ENCODE peak calls at places on chromosomes 11 and 22, in ten cellular contexts. One of them, this sample, is unnamed.

GRCh38 chr11:2534957-2535672 is 90.3 kb downstream of the KCNQ1 start:
- DNase-seq in left ventricle myocardium inferior: peak
- DNase-seq in IMR-90: no peak
- DNase-seq in esophagus squamous epithelium: no peak
- DNase-seq in OCI-LY7: no peak
- DNase-seq in epithelial cell of esophagus: no peak
- DNase-seq in mammary epithelial cell: no peak
- DNase-seq in fibroblast of pulmonary artery: no peak
- DNase-seq in stomach: no peak
- DNase-seq in heart left ventricle: no peak
- DNase-seq in this sample: no peak

GRCh38 chr22:17706451-17706900 is 67.8 kb downstream of the BID start:
- DNase-seq in left ventricle myocardium inferior: no peak
- DNase-seq in IMR-90: peak
- DNase-seq in esophagus squamous epithelium: no peak
- DNase-seq in OCI-LY7: peak
- DNase-seq in epithelial cell of esophagus: peak
- DNase-seq in mammary epithelial cell: peak
- DNase-seq in fibroblast of pulmonary artery: peak
- DNase-seq in stomach: peak
- DNase-seq in heart left ventricle: peak
- DNase-seq in this sample: peak

GRCh38 chr11:7448126-7448525 is 37.2 kb upstream of the OLFML1 start:
- DNase-seq in left ventricle myocardium inferior: no peak
- DNase-seq in IMR-90: no peak
- DNase-seq in esophagus squamous epithelium: no peak
- DNase-seq in OCI-LY7: no peak
- DNase-seq in epithelial cell of esophagus: no peak
- DNase-seq in mammary epithelial cell: no peak
- DNase-seq in fibroblast of pulmonary artery: no peak
- DNase-seq in stomach: no peak
- DNase-seq in heart left ventricle: no peak
- DNase-seq in this sample: no peak

GRCh38 chr11:2741006-2741376 is 41.2 kb upstream of the KCNQ1OT1 start:
- DNase-seq in left ventricle myocardium inferior: peak
- DNase-seq in IMR-90: no peak
- DNase-seq in esophagus squamous epithelium: no peak
- DNase-seq in OCI-LY7: no peak
- DNase-seq in epithelial cell of esophagus: no peak
- DNase-seq in mammary epithelial cell: no peak
- DNase-seq in fibroblast of pulmonary artery: no peak
- DNase-seq in stomach: no peak
- DNase-seq in heart left ventricle: no peak
- DNase-seq in this sample: no peak

GRCh38 chr11:18633256-18634139 is 644 bp downstream of the SPTY2D1 start:
- DNase-seq in left ventricle myocardium inferior: no peak
- DNase-seq in IMR-90: peak
- DNase-seq in esophagus squamous epithelium: no peak
- DNase-seq in OCI-LY7: peak
- DNase-seq in epithelial cell of esophagus: no peak
- DNase-seq in mammary epithelial cell: peak
- DNase-seq in fibroblast of pulmonary artery: peak
- DNase-seq in stomach: no peak
- DNase-seq in heart left ventricle: no peak
- DNase-seq in this sample: peak

GRCh38 chr11:108368134-108368533 is 99.2 kb downstream of the C11orf65 start:
- DNase-seq in left ventricle myocardium inferior: no peak
- DNase-seq in IMR-90: peak
- DNase-seq in esophagus squamous epithelium: no peak
- DNase-seq in OCI-LY7: no peak
- DNase-seq in epithelial cell of esophagus: peak
- DNase-seq in mammary epithelial cell: peak
- DNase-seq in fibroblast of pulmonary artery: peak
- DNase-seq in stomach: no peak
- DNase-seq in heart left ventricle: no peak
- DNase-seq in this sample: no peak

GRCh38 chr11:117822031-117822521 is 2.5 kb downstream of the FXYD2 start:
- DNase-seq in left ventricle myocardium inferior: no peak
- DNase-seq in IMR-90: no peak
- DNase-seq in esophagus squamous epithelium: no peak
- DNase-seq in OCI-LY7: peak
- DNase-seq in epithelial cell of esophagus: peak
- DNase-seq in mammary epithelial cell: no peak
- DNase-seq in fibroblast of pulmonary artery: peak
- DNase-seq in stomach: peak
- DNase-seq in heart left ventricle: no peak
- DNase-seq in this sample: no peak

GRCh38 chr11:122253541-122254317 is 137.7 kb upstream of the BLID start:
- DNase-seq in left ventricle myocardium inferior: no peak
- DNase-seq in IMR-90: peak
- DNase-seq in esophagus squamous epithelium: no peak
- DNase-seq in OCI-LY7: no peak
- DNase-seq in epithelial cell of esophagus: peak
- DNase-seq in mammary epithelial cell: no peak
- DNase-seq in fibroblast of pulmonary artery: peak
- DNase-seq in stomach: no peak
- DNase-seq in heart left ventricle: no peak
- DNase-seq in this sample: no peak

GRCh38 chr11:9315078-9315688 is 790 bp upstream of the TMEM41B start:
- DNase-seq in left ventricle myocardium inferior: no peak
- DNase-seq in IMR-90: peak
- DNase-seq in esophagus squamous epithelium: no peak
- DNase-seq in OCI-LY7: no peak
- DNase-seq in epithelial cell of esophagus: peak
- DNase-seq in mammary epithelial cell: no peak
- DNase-seq in fibroblast of pulmonary artery: no peak
- DNase-seq in stomach: no peak
- DNase-seq in heart left ventricle: no peak
- DNase-seq in this sample: no peak

GRCh38 chr11:92295175-92296137 is 70.8 kb downstream of the FAT3 start:
- DNase-seq in left ventricle myocardium inferior: no peak
- DNase-seq in IMR-90: peak
- DNase-seq in esophagus squamous epithelium: no peak
- DNase-seq in OCI-LY7: no peak
- DNase-seq in epithelial cell of esophagus: peak
- DNase-seq in mammary epithelial cell: no peak
- DNase-seq in fibroblast of pulmonary artery: peak
- DNase-seq in stomach: peak
- DNase-seq in heart left ventricle: no peak
- DNase-seq in this sample: no peak

GRCh38 chr11:46334211-46334610 is 13.1 kb upstream of the DGKZ start:
- DNase-seq in left ventricle myocardium inferior: no peak
- DNase-seq in IMR-90: no peak
- DNase-seq in esophagus squamous epithelium: no peak
- DNase-seq in OCI-LY7: no peak
- DNase-seq in epithelial cell of esophagus: no peak
- DNase-seq in mammary epithelial cell: no peak
- DNase-seq in fibroblast of pulmonary artery: no peak
- DNase-seq in stomach: no peak
- DNase-seq in heart left ventricle: no peak
- DNase-seq in this sample: no peak

GRCh38 chr11:46331653-46331984 is 15.6 kb upstream of the DGKZ start:
- DNase-seq in left ventricle myocardium inferior: no peak
- DNase-seq in IMR-90: no peak
- DNase-seq in esophagus squamous epithelium: no peak
- DNase-seq in OCI-LY7: no peak
- DNase-seq in epithelial cell of esophagus: no peak
- DNase-seq in mammary epithelial cell: no peak
- DNase-seq in fibroblast of pulmonary artery: no peak
- DNase-seq in stomach: no peak
- DNase-seq in heart left ventricle: no peak
- DNase-seq in this sample: no peak

GRCh38 chr11:46332568-46333128 is 14.6 kb upstream of the DGKZ start:
- DNase-seq in left ventricle myocardium inferior: no peak
- DNase-seq in IMR-90: no peak
- DNase-seq in esophagus squamous epithelium: no peak
- DNase-seq in OCI-LY7: no peak
- DNase-seq in epithelial cell of esophagus: no peak
- DNase-seq in mammary epithelial cell: no peak
- DNase-seq in fibroblast of pulmonary artery: no peak
- DNase-seq in stomach: no peak
- DNase-seq in heart left ventricle: no peak
- DNase-seq in this sample: no peak

GRCh38 chr11:46332093-46332567 is 15.1 kb upstream of the DGKZ start:
- DNase-seq in left ventricle myocardium inferior: no peak
- DNase-seq in IMR-90: no peak
- DNase-seq in esophagus squamous epithelium: no peak
- DNase-seq in OCI-LY7: no peak
- DNase-seq in epithelial cell of esophagus: no peak
- DNase-seq in mammary epithelial cell: no peak
- DNase-seq in fibroblast of pulmonary artery: no peak
- DNase-seq in stomach: no peak
- DNase-seq in heart left ventricle: no peak
- DNase-seq in this sample: no peak

DNA sequence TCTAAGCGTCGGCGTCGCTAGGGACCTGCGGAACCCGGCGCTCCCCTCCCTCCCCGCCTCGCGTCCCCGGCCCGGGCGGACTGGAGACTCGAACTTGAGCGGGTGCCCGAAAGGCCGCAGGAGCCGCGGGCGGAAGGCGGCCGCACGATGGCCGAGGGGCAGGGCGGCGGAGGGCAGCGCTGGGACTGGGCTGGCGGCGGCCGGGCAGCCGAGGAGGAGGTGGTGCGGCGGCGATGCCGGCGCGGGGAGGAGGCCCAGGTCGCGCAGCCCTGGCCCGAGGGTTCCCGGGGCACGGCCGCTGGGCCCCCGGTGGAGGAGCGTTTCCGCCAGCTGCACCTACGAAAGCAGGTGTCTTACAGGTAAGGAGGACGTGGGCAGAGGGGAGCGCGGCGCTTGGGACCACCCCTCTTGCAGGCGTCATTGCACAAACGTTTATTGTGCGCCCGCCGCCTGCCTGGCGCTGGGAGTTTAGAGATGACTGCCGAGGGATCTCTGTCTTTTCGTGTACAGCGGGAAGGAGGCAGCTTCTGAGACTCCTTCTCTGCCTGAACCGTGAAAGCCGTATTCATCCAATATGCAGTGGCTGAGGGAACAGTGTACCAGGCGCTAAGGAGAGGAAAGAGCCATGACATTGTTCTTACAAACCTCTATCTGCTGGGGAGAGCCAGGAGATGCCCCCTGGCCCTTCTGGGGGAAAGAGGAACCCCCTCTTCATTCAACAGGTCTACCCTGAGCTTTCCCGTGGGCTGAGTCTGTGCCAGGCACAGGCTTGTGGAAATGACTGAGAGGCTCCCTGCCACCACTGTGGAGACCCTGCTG is 13.9 kb upstream of the DGKZ start:
- DNase-seq in left ventricle myocardium inferior: no peak
- DNase-seq in IMR-90: no peak
- DNase-seq in esophagus squamous epithelium: no peak
- DNase-seq in OCI-LY7: no peak
- DNase-seq in epithelial cell of esophagus: no peak
- DNase-seq in mammary epithelial cell: no peak
- DNase-seq in fibroblast of pulmonary artery: no peak
- DNase-seq in stomach: no peak
- DNase-seq in heart left ventricle: no peak
- DNase-seq in this sample: no peak
- H3K4me3 ChIP-seq in left ventricle myocardium inferior: peak
- H3K4me3 ChIP-seq in IMR-90: peak
- H3K4me3 ChIP-seq in esophagus squamous epithelium: peak
- H3K4me3 ChIP-seq in OCI-LY7: no peak
- H3K4me3 ChIP-seq in epithelial cell of esophagus: no peak
- H3K4me3 ChIP-seq in mammary epithelial cell: peak
- H3K4me3 ChIP-seq in fibroblast of pulmonary artery: no peak
- H3K4me3 ChIP-seq in stomach: peak
- H3K4me3 ChIP-seq in heart left ventricle: peak
- H3K4me3 ChIP-seq in this sample: peak

GRCh38 chr11:64165482-64165841 is 451 bp downstream of the MACROD1 start:
- DNase-seq in left ventricle myocardium inferior: no peak
- DNase-seq in IMR-90: no peak
- DNase-seq in esophagus squamous epithelium: no peak
- DNase-seq in OCI-LY7: peak
- DNase-seq in epithelial cell of esophagus: peak
- DNase-seq in mammary epithelial cell: no peak
- DNase-seq in fibroblast of pulmonary artery: no peak
- DNase-seq in stomach: no peak
- DNase-seq in heart left ventricle: peak
- DNase-seq in this sample: no peak
- TF ChIP-seq CTCF in left ventricle myocardium inferior: no peak
- TF ChIP-seq CTCF in IMR-90: peak
- TF ChIP-seq CTCF in esophagus squamous epithelium: no peak
- TF ChIP-seq CTCF in OCI-LY7: no peak
- TF ChIP-seq CTCF in epithelial cell of esophagus: no peak
- TF ChIP-seq CTCF in mammary epithelial cell: no peak
- TF ChIP-seq CTCF in fibroblast of pulmonary artery: no peak
- TF ChIP-seq CTCF in stomach: no peak
- TF ChIP-seq CTCF in heart left ventricle: no peak
- TF ChIP-seq CTCF in this sample: no peak

DNA sequence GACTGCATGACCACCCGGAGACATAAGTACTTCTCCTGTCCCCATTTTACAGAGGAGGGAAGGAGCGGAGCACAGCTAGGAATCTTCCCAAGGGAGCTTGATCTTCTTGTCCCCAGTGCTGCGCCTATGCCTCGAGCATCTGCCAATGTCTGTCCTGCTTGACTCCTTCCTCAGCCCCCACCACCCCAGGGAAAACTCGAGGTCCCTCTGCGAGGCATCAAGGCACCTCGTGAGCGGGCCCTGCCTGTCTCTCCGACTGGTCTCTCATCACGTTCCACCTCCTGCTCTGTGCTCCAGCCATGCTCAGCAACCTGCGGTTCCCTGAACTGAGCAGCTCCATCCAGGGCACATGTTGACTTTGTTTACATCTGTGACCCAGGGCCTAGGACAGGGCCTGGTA is 2.5 kb downstream of the NCF4 start:
- DNase-seq in left ventricle myocardium inferior: no peak
- DNase-seq in IMR-90: no peak
- DNase-seq in esophagus squamous epithelium: no peak
- DNase-seq in OCI-LY7: no peak
- DNase-seq in epithelial cell of esophagus: no peak
- DNase-seq in mammary epithelial cell: no peak
- DNase-seq in fibroblast of pulmonary artery: no peak
- DNase-seq in stomach: no peak
- DNase-seq in heart left ventricle: no peak
- DNase-seq in this sample: no peak
- H3K4me3 ChIP-seq in left ventricle myocardium inferior: no peak
- H3K4me3 ChIP-seq in IMR-90: no peak
- H3K4me3 ChIP-seq in esophagus squamous epithelium: peak
- H3K4me3 ChIP-seq in OCI-LY7: peak
- H3K4me3 ChIP-seq in epithelial cell of esophagus: no peak
- H3K4me3 ChIP-seq in mammary epithelial cell: no peak
- H3K4me3 ChIP-seq in fibroblast of pulmonary artery: no peak
- H3K4me3 ChIP-seq in stomach: no peak
- H3K4me3 ChIP-seq in heart left ventricle: no peak
- H3K4me3 ChIP-seq in this sample: peak

DNA sequence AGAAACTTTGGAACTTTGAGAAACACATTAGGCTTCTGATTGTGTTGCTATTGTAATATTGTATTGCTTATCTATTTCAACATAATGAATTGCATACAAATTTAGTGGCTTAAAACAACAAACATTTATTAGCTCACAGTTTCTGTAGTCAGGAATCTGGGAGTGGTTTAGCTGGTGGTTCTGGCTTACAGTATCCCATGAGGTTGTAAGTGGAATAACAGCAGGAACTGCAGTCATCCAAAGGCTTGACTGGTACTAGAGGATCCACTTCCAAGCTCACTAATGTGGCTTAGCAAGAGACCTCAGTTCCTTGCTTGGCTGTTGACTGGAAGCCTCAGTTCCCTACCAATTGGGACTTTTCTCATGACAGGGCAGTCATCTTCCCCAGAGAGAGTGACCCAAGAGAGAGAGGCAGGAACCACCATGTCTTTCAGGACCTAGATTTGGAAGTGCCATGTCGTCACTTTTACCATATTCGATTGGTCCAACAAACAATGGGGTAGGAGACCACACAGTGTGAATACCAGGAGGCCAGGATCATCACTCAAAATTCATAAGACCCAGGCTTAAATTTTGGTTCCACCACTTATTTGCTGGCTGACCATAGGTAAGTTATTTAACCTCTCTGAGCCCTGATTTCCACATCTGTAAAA is 27.1 kb upstream of the RASSF10 start:
- DNase-seq in left ventricle myocardium inferior: no peak
- DNase-seq in IMR-90: peak
- DNase-seq in esophagus squamous epithelium: no peak
- DNase-seq in OCI-LY7: no peak
- DNase-seq in epithelial cell of esophagus: peak
- DNase-seq in mammary epithelial cell: peak
- DNase-seq in fibroblast of pulmonary artery: peak
- DNase-seq in stomach: no peak
- DNase-seq in heart left ventricle: no peak
- DNase-seq in this sample: no peak
- TF ChIP-seq CTCF in left ventricle myocardium inferior: no peak
- TF ChIP-seq CTCF in IMR-90: no peak
- TF ChIP-seq CTCF in esophagus squamous epithelium: peak
- TF ChIP-seq CTCF in OCI-LY7: no peak
- TF ChIP-seq CTCF in epithelial cell of esophagus: peak
- TF ChIP-seq CTCF in mammary epithelial cell: peak
- TF ChIP-seq CTCF in fibroblast of pulmonary artery: no peak
- TF ChIP-seq CTCF in stomach: no peak
- TF ChIP-seq CTCF in heart left ventricle: no peak
- TF ChIP-seq CTCF in this sample: no peak

This sample was measured in GM06990.